ENCODE peak calls at places on chromosomes 1 and 21, in five cellular contexts. One of them, this sample, is unnamed.
A peak's percentile ranks its signal among the peaks of the same experiment; 100 is the strongest.

GRCh38 chr21:36288651-36289243 is 31.2 kb upstream of the MORC3 start:
- DNase-seq in cardiac fibroblast: no peak
- DNase-seq in left ventricle myocardium inferior: no peak
- DNase-seq in sciatic nerve: no peak
- DNase-seq in keratinocyte: no peak
- DNase-seq in this sample: peak; percentile 12

GRCh38 chr1:32426489-32427255 is 32.4 kb upstream of the BSDC1 start:
- DNase-seq in cardiac fibroblast: peak; percentile 20
- DNase-seq in sciatic nerve: no peak
- DNase-seq in left ventricle myocardium inferior: no peak
- DNase-seq in keratinocyte: no peak
- DNase-seq in this sample: peak; percentile 12

GRCh38 chr1:74964508-74964907 is 169.7 kb upstream of the LHX8 start:
- DNase-seq in sciatic nerve: peak; percentile 67
- DNase-seq in cardiac fibroblast: no peak
- DNase-seq in keratinocyte: no peak
- DNase-seq in left ventricle myocardium inferior: no peak
- DNase-seq in this sample: no peak

GRCh38 chr1:200982071-200982945 is 41.2 kb downstream of the KIF21B start:
- DNase-seq in left ventricle myocardium inferior: no peak
- DNase-seq in cardiac fibroblast: peak; percentile 72
- DNase-seq in keratinocyte: no peak
- DNase-seq in sciatic nerve: no peak
- DNase-seq in this sample: peak; percentile 12

GRCh38 chr1:109716570-109717090 is 4.6 kb downstream of the GSTM5 start:
- DNase-seq in keratinocyte: no peak
- DNase-seq in sciatic nerve: no peak
- DNase-seq in left ventricle myocardium inferior: no peak
- DNase-seq in cardiac fibroblast: peak; percentile 7
- DNase-seq in this sample: no peak

GRCh38 chr1:90717665-90718410 is 736 bp upstream of the BARHL2 start:
- DNase-seq in keratinocyte: no peak
- DNase-seq in cardiac fibroblast: peak; percentile 31
- DNase-seq in sciatic nerve: no peak
- DNase-seq in left ventricle myocardium inferior: no peak
- DNase-seq in this sample: no peak

GRCh38 chr1:24179251-24179895 is 7.7 kb downstream of the IFNLR1 start:
- DNase-seq in keratinocyte: no peak
- DNase-seq in sciatic nerve: no peak
- DNase-seq in cardiac fibroblast: no peak
- DNase-seq in left ventricle myocardium inferior: no peak
- DNase-seq in this sample: no peak

GRCh38 chr1:151372411-151372934 is at the start of gene SELENBP1:
- DNase-seq in keratinocyte: no peak
- DNase-seq in cardiac fibroblast: peak; percentile 92
- DNase-seq in left ventricle myocardium inferior: peak; percentile 87
- DNase-seq in sciatic nerve: peak; percentile 91
- DNase-seq in this sample: peak; percentile 31

GRCh38 chr21:45613396-45613795 is 30.1 kb upstream of the PCBP3 start:
- DNase-seq in cardiac fibroblast: no peak
- DNase-seq in left ventricle myocardium inferior: no peak
- DNase-seq in sciatic nerve: peak; percentile 40
- DNase-seq in keratinocyte: no peak
- DNase-seq in this sample: no peak

This sample was measured in astrocyte.